ENCODE peak calls at places on chromosomes 6 and 20, in five cellular contexts. Z is neural progenitor cell, I is lung, H is K562, G is neuronal stem cell. J is an unnamed sample.

GRCh38 chr20:53883098-53883762 is 187.2 kb downstream of the BCAS1 start:
- DNase-seq in Z (no peak), I (no peak), H (no peak), G (no peak), J (no peak)

GRCh38 chr20:63553933-63554290 is at the start of gene FNDC11:
- DNase-seq in Z (peak; percentile 87), I (no peak), H (peak; percentile 72), G (peak; percentile 75), J (no peak)

GRCh38 chr6:137873273-137873762 is 6.3 kb downstream of the TNFAIP3 start:
- DNase-seq in Z (no peak), I (peak; percentile 85), H (no peak), G (no peak), J (peak; percentile 58)

GRCh38 chr6:28446818-28447511 is 3.7 kb upstream of the ZSCAN23 start:
- DNase-seq in Z (peak; percentile 79), I (no peak), H (no peak), G (peak; percentile 44), J (no peak)

GRCh38 chr20:62710886-62711702 is 2.5 kb downstream of the NTSR1 start:
- DNase-seq in Z (no peak), I (no peak), H (peak; percentile 74), G (no peak), J (no peak)

GRCh38 chr6:12408752-12409151 is 118.6 kb downstream of the EDN1 start:
- DNase-seq in Z (no peak), I (no peak), H (no peak), G (no peak), J (no peak)

GRCh38 chr6:11810039-11810541 is 31.5 kb upstream of the ADTRP start:
- DNase-seq in Z (no peak), I (peak; percentile 93), H (peak; percentile 60), G (no peak), J (peak; percentile 94)

GRCh38 chr6:45854343-45854742 is 161.3 kb downstream of the CLIC5 start:
- DNase-seq in Z (no peak), I (no peak), H (no peak), G (no peak), J (no peak)

GRCh38 chr20:24163501-24163900 is 174.9 kb upstream of the GGTLC1 start:
- DNase-seq in Z (no peak), I (no peak), H (no peak), G (no peak), J (no peak)

GRCh38 chr6:108568101-108568500 is 7.4 kb downstream of the FOXO3 start:
- DNase-seq in Z (no peak), I (no peak), H (no peak), G (no peak), J (no peak)

GRCh38 chr6:108565091-108565766 is 4.5 kb downstream of the FOXO3 start:
- DNase-seq in Z (no peak), I (no peak), H (peak; percentile 36), G (no peak), J (no peak)

GRCh38 chr6:108564178-108564577 is 3.5 kb downstream of the FOXO3 start:
- DNase-seq in Z (no peak), I (no peak), H (no peak), G (no peak), J (no peak)

GRCh38 chr6:108566406-108566805 is 5.7 kb downstream of the FOXO3 start:
- DNase-seq in Z (no peak), I (no peak), H (no peak), G (no peak), J (no peak)

GRCh38 chr6:108565893-108566292 is 5.2 kb downstream of the FOXO3 start:
- DNase-seq in Z (no peak), I (peak; percentile 65), H (no peak), G (no peak), J (no peak)
- H3K4me1 ChIP-seq in Z (peaks cover 9% of the 10 kb centered on the region), I (peaks cover 32% of the 10 kb centered on the region), H (peaks cover 35% of the 10 kb centered on the region), G (peaks cover 8% of the 10 kb centered on the region), J (peaks cover 25% of the 10 kb centered on the region)

GRCh38 chr6:37106982-37107453 is 62.9 kb upstream of the PIM1 start:
- DNase-seq in Z (no peak), I (no peak), H (peak; percentile 32), G (no peak), J (no peak)

GRCh38 chr6:37103169-37104039 is 66.5 kb upstream of the PIM1 start:
- DNase-seq in Z (peak; percentile 54), I (peak; percentile 77), H (peak; percentile 96), G (no peak), J (peak; percentile 93)

GRCh38 chr6:37106554-37106953 is 63.4 kb upstream of the PIM1 start:
- DNase-seq in Z (no peak), I (no peak), H (no peak), G (no peak), J (no peak)

GRCh38 chr6:37104935-37105781 is 64.8 kb upstream of the PIM1 start:
- DNase-seq in Z (no peak), I (no peak), H (peak; percentile 17), G (no peak), J (no peak)

GRCh38 chr6:37105782-37106137 is 64.2 kb upstream of the PIM1 start:
- DNase-seq in Z (no peak), I (no peak), H (no peak), G (no peak), J (no peak)
- H3K4me1 ChIP-seq in Z (peaks cover 39% of the 10 kb centered on the region), I (peaks cover 4% of the 10 kb centered on the region), H (peaks cover 75% of the 10 kb centered on the region), G (peaks cover 31% of the 10 kb centered on the region), J (peaks cover 29% of the 10 kb centered on the region)

DNA sequence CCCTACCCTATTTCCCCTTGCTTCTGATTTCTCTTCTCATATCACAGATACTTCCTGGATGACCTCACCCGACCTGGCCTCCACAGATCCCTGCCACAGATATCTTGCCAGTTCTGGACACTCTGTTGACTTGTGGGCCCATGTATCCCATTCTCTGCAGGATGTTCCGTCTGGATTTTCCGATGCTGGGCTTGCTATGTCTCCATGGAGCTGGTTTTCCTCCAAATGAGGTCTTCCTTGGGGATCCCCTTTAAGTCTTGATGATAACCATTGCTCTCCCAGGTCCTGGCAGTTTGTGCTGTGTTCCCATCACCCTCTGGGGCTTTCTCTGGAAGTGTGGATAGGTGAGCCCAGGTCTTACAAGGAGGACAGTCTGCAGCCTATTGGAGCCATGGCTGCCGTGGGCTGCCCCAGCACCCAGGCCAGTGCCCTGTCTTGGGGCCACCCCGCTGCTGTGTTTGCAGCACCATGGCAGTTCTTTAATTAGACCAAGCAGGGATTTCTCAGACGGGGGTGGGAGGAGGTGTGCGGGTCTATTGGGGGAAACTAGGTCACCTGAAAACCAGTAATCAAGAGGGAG is 23.9 kb downstream of the PPP1R16B start:
- DNase-seq in Z (no peak), I (no peak), H (no peak), G (no peak), J (no peak)
- H3K4me1 ChIP-seq in Z (peaks cover 13% of the 10 kb centered on the region), I (peaks cover 4% of the 10 kb centered on the region), H (peaks cover 35% of the 10 kb centered on the region), G (peaks cover 10% of the 10 kb centered on the region), J (no peaks in the 10 kb centered on the region)

GRCh38 chr6:44057238-44057930 is 69.9 kb downstream of the MRPL14 start:
- DNase-seq in Z (no peak), I (no peak), H (no peak), G (no peak), J (no peak)
- H3K4me1 ChIP-seq in Z (peaks cover 3% of the 10 kb centered on the region), I (peaks cover 10% of the 10 kb centered on the region), H (peaks cover 59% of the 10 kb centered on the region), G (peaks cover 5% of the 10 kb centered on the region), J (peaks cover 7% of the 10 kb centered on the region)

GRCh38 chr6:16336056-16336810 is 97.8 kb downstream of the GMPR start:
- DNase-seq in Z (no peak), I (no peak), H (no peak), G (no peak), J (no peak)
- H3K4me1 ChIP-seq in Z (peaks cover 10% of the 10 kb centered on the region), I (peaks cover 11% of the 10 kb centered on the region), H (peaks cover 18% of the 10 kb centered on the region), G (peaks cover 5% of the 10 kb centered on the region), J (peaks cover 6% of the 10 kb centered on the region)

DNA sequence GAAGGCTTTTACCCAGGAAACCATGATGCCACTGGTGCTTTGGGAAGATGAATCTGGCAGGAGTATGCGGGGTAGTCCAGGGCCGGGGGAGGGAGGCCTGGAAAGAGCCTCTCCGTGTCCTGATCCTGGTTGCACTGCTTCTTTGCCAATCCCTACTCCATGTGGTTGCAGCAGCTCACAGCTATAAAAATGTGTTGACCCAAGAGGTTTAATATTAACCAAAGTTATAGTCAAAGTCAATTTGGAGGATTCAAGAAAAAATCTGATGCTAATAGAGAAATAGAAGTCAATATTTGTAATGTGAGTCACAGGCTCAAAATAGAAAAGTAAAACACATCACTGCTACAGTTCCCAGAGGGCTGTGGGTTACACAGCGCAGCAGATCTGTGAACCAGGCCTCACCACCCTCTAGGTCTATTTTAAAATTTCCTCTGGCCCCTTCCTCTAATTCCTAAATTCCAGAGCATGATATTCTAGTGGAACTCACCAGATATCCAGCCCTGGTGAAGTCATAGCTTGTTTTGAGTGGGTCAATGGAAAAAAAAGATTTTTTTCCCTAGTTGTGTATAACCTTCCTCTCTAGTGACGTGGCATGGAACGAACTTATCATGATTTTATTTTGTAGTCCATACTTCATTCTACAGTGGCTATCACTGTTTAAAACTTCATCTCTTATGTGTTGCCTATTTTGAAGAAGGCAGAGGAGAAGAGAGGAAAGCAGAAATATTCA is 63.2 kb upstream of the BMP2 start:
- DNase-seq in Z (no peak), I (no peak), H (no peak), G (no peak), J (peak; percentile 59)
- H3K4me1 ChIP-seq in Z (no peaks in the 10 kb centered on the region), I (no peaks in the 10 kb centered on the region), H (no peaks in the 10 kb centered on the region), G (peaks cover 6% of the 10 kb centered on the region), J (peaks cover 49% of the 10 kb centered on the region)

GRCh38 chr20:57393321-57394086 is 2.3 kb downstream of the RBM38 start:
- DNase-seq in Z (no peak), I (no peak), H (no peak), G (no peak), J (peak; percentile 35)

GRCh38 chr20:57391439-57392129 is 388 bp downstream of the RBM38 start:
- DNase-seq in Z (peak; percentile 54), I (no peak), H (peak; percentile 69), G (no peak), J (peak; percentile 75)

GRCh38 chr20:57394087-57395082 is 3.2 kb downstream of the RBM38 start:
- DNase-seq in Z (no peak), I (no peak), H (no peak), G (no peak), J (peak; percentile 62)

GRCh38 chr20:57392130-57392445 is 892 bp downstream of the RBM38 start:
- DNase-seq in Z (peak; percentile 30), I (no peak), H (no peak), G (no peak), J (peak; percentile 48)

DNA sequence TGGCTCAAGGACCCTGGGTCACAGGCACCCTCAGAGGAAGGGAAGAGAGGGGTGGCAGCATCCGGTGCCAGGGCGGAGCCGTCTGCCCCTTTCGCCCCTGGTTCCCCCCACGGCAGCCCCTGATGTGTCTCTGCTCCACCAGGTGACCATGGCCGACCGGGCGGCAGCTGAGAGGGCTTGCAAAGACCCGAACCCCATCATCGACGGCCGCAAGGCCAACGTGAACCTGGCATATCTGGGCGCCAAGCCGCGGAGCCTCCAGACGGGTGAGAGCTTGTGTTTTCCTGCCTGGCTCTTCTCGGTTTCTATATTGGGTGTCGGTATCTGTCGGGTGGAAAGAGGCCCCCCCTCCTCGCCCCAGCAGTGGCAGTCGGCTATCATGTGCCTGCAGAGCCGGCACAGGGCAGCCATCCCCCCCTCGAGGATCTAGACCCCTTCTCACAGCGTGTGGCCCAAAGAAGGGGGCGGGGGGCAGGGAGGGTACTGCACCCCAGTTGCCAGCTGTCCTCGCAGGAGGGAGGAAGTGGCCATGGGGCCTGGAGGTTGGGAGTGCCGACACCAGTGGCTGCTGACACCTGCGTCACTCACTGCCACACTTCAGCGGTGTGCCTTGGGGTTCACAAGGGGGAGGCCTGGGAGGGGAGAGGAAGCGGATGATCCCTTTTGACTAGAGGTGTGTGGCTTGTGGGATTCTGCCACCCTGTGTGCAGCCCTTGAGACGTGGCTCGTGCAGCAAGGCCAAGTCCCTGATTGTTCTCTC is 1.5 kb downstream of the RBM38 start:
- DNase-seq in Z (no peak), I (no peak), H (peak; percentile 37), G (no peak), J (peak; percentile 91)
- H3K4me1 ChIP-seq in Z (peaks cover 33% of the 10 kb centered on the region), I (peaks cover 3% of the 10 kb centered on the region), H (peaks cover 34% of the 10 kb centered on the region), G (peaks cover 29% of the 10 kb centered on the region), J (peaks cover 36% of the 10 kb centered on the region)

GRCh38 chr20:38932457-38933120 is 6.4 kb downstream of the FAM83D start:
- DNase-seq in Z (no peak), I (no peak), H (no peak), G (no peak), J (no peak)
- H3K4me1 ChIP-seq in Z (peaks cover 32% of the 10 kb centered on the region), I (no peaks in the 10 kb centered on the region), H (peaks cover 53% of the 10 kb centered on the region), G (peaks cover 27% of the 10 kb centered on the region), J (peaks cover 3% of the 10 kb centered on the region)

J was measured in mucosa of descending colon.